ENCODE peak calls at places on chromosomes 2 and 18, in five cellular contexts. J, H, M, Y and L are unnamed samples.

GRCh38 chr18:22302152-22302551 is 115.6 kb downstream of the CTAGE1 start:
- DNase-seq in Y (no peak), H (no peak), J (no peak), M (no peak), L (no peak)

GRCh38 chr2:30948857-30949256 is 141.6 kb upstream of the CAPN13 start:
- DNase-seq in H (no peak), M (no peak), Y (no peak), J (no peak), L (no peak)

GRCh38 chr2:147913701-147914480 is 69.1 kb downstream of the ACVR2A start:
- DNase-seq in J (peak; percentile 4), H (no peak), M (no peak), Y (no peak), L (no peak)

GRCh38 chr2:159856760-159857159 is 58.8 kb upstream of the CD302 start:
- DNase-seq in J (no peak), H (peak; percentile 34), Y (no peak), M (no peak), L (no peak)

GRCh38 chr2:160232905-160233475 is 32.9 kb upstream of the ITGB6 start:
- DNase-seq in Y (no peak), H (no peak), M (no peak), J (peak; percentile 69), L (no peak)

GRCh38 chr2:64768426-64769033 is 114.8 kb upstream of the SERTAD2 start:
- DNase-seq in J (no peak), M (no peak), H (no peak), Y (no peak), L (no peak)

GRCh38 chr18:55847960-55848359 is 260.0 kb upstream of the TCF4 start:
- DNase-seq in M (no peak), H (no peak), J (no peak), Y (no peak), L (no peak)

GRCh38 chr18:70047931-70048603 is 100.4 kb upstream of the CD226 start:
- DNase-seq in H (no peak), M (no peak), Y (no peak), J (peak; percentile 36), L (no peak)

GRCh38 chr2:169001116-169001815 is 29.9 kb downstream of the ABCB11 start:
- DNase-seq in M (no peak), J (no peak), H (no peak), Y (no peak), L (no peak)

GRCh38 chr2:234912437-234912836 is 39.4 kb upstream of the SH3BP4 start:
- DNase-seq in H (no peak), J (no peak), M (no peak), Y (no peak), L (no peak)

GRCh38 chr18:75104483-75104882 is 104.5 kb downstream of the PTGR3 start:
- DNase-seq in Y (no peak), J (no peak), M (no peak), H (no peak), L (no peak)

GRCh38 chr2:121689356-121689755 is 40.1 kb upstream of the CLASP1 start:
- DNase-seq in Y (no peak), M (no peak), J (peak; percentile 69), H (peak; percentile 58), L (no peak)

GRCh38 chr2:98474979-98475632 is 30.4 kb downstream of the INPP4A start:
- DNase-seq in J (no peak), M (no peak), H (no peak), Y (no peak), L (no peak)

GRCh38 chr2:98477506-98477905 is 32.8 kb downstream of the INPP4A start:
- DNase-seq in J (no peak), Y (no peak), H (no peak), M (no peak), L (no peak)

GRCh38 chr2:98478088-98478551 is 33.5 kb downstream of the INPP4A start:
- DNase-seq in M (no peak), J (no peak), Y (no peak), H (no peak), L (no peak)

GRCh38 chr2:98476192-98476868 is 31.7 kb downstream of the INPP4A start:
- DNase-seq in J (peak; percentile 54), M (no peak), Y (no peak), H (no peak), L (no peak)

GRCh38 chr2:98477036-98477435 is 32.4 kb downstream of the INPP4A start:
- DNase-seq in H (no peak), J (no peak), M (no peak), Y (no peak), L (no peak)
- H3K4me1 ChIP-seq in H (peaks cover 23% of the 10 kb centered on the region), J (peaks cover 12% of the 10 kb centered on the region), M (peaks cover 3% of the 10 kb centered on the region), Y (peaks cover 20% of the 10 kb centered on the region), L (peaks cover 98% of the 10 kb centered on the region)

DNA sequence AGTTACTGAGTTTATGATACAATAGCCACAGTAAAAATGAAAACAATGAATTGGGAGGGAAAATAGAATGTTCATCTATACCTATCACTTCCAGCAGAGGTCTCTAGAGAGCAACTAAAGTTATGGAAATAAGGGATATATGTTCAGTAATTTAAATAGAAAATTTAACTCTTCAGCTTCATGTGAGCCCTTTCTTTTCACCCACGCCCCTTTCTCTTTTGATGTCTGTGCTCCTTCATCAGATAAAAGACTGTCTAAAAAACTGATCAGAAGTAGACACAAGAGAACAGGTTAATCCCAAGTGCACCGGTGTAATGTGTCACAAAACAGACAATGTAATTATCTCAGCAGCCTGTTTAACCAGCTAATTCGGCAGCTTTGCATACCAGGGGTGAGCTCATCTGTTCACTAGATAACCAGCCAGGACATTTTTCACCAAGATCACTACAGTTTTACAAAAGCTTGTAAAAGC is 238.5 kb upstream of the ERBB4 start:
- DNase-seq in H (peak; percentile 63), M (no peak), J (peak; percentile 46), Y (no peak), L (no peak)
- H3K36me3 ChIP-seq in H (no peaks in the 10 kb centered on the region), M (no peaks in the 10 kb centered on the region), J (no peaks in the 10 kb centered on the region), Y (no peaks in the 10 kb centered on the region), L (no peaks in the 10 kb centered on the region)

DNA sequence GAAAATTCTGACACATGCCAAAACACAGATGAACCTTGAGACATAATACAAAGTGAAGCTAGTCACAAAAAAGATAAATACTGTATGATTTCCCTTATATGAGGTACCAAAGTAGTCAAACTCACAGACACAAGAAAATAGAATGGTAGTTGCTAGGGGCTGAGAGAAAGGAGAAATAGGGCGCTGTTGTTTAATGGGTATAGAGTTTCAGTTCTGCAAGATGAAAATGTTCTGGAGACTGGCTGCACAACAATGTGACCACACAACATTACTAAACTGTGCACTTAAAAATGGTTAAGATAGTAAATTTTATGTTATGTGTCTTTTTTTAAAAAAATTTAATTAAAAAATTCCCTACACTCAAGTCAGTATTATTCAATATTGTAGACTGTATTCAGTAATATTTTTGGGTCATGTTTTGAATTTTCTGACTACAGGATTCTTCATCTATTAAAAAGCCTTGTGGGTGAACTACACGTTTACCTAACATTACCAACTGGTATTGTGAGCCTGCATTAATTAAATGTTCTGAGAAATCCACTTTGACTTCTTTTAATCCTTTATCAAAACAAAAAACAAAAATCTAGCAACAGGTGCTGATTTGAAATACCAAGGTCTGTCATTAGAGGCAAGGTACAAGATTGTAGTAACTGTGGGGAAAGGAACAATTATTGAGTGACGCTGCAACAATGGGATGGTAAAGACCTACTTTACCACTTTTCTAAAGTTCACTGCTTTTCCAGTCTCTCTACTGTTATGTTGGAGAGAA is 140.8 kb upstream of the ZFP36L2 start:
- DNase-seq in Y (no peak), M (no peak), H (no peak), J (no peak), L (no peak)
- H3K4me1 ChIP-seq in Y (no peaks in the 10 kb centered on the region), M (no peaks in the 10 kb centered on the region), H (no peaks in the 10 kb centered on the region), J (peaks cover 2% of the 10 kb centered on the region), L (no peaks in the 10 kb centered on the region)

DNA sequence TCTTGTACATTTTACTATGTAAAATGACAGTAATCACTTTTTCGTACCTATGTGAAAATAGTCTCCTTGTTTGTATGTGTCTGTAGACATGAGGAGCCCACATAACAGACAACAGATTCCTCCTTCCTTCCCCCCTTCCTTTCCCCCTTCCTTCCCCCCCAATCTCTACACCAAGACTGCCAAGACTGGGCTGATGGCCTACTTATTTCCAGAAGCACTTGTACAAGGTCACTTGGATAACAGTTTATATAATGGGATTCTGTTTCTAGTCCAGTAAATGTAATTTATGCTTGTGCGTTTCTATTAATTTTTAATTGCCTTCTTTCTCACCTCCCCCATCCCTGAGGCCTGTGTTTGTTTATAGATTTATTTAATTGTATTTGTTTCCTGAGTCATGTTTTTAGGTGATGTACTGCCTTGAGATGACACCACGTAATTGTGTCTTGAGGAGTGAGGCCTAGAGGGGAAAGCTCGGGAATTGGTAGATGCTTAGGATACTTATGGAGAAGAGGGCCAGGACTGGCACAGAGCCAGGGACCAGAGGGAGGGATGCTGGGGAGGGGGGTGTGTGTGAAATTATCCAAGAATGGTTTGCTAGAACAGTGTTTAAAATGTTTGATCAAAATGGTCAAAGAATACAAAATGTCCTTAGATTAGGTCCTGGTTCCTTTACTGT is 12.3 kb downstream of the B3GNT2 start:
- DNase-seq in J (no peak), M (no peak), H (no peak), Y (no peak), L (no peak)
- H3K36me3 ChIP-seq in J (no peaks in the 10 kb centered on the region), M (no peaks in the 10 kb centered on the region), H (no peaks in the 10 kb centered on the region), Y (no peaks in the 10 kb centered on the region), L (no peaks in the 10 kb centered on the region)

GRCh38 chr2:85740193-85740592 is 13.6 kb upstream of the ATOH8 start:
- DNase-seq in M (no peak), Y (no peak), J (no peak), H (no peak), L (no peak)
- H3K4me1 ChIP-seq in M (peaks cover 18% of the 10 kb centered on the region), Y (peaks cover 30% of the 10 kb centered on the region), J (peaks cover 41% of the 10 kb centered on the region), H (no peaks in the 10 kb centered on the region), L (no peaks in the 10 kb centered on the region)

DNA sequence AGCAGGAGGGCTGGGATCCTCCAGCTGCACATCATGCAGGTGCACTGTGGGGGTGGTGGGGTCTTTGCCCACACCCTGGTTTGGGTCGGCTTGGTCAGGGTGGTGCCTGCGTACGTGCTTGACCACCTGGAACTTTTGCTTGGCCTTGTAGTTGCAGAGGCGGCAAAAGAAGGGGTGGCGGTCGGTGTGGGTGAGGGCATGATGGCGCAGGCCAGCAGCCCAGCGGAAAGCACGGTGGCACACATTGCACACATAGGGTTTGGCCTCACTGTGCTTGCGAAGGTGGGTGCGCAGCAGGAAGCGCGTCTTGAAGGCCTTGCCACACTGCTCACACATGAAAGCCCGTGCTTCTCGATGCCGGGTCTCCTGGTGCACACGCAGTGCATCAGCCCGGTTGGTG is 21.1 kb downstream of the ZNF142 start:
- DNase-seq in Y (no peak), H (no peak), M (no peak), J (no peak), L (no peak)
- H3K36me3 ChIP-seq in Y (peaks cover 62% of the 10 kb centered on the region), H (peaks cover 34% of the 10 kb centered on the region), M (peaks cover 31% of the 10 kb centered on the region), J (peaks cover 64% of the 10 kb centered on the region), L (peaks cover 54% of the 10 kb centered on the region)

DNA sequence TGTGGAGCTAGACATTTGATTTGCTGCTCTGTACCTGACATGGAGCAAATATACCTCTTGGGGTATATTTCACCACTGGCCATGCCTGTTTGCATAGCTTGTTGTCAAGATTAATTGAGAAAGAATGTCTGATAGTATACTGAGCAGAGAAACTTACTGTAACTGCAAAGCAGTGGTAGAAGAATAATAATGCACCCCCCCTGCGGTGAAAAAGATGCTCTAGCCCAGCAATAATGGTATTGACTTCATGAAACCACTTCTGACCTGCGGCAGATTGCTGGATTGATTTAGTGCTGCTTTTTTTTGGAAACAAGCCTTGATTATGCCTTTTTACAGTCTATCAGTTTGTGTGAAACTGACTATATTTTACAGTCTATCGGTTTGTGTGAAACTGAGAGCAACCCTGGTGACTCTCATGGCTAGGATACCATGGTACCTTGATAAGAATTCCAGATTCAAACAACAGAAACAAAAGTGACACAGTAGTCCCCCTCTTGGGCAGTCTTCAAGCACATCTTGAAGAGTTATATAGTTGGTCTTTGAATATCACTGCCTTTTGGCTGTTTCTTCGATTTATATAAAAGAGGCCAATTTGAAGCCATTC is 102.4 kb downstream of the FMNL2 start:
- DNase-seq in Y (no peak), H (no peak), M (no peak), J (no peak), L (no peak)
- H3K4me1 ChIP-seq in Y (peaks cover 6% of the 10 kb centered on the region), H (peaks cover 33% of the 10 kb centered on the region), M (no peaks in the 10 kb centered on the region), J (no peaks in the 10 kb centered on the region), L (no peaks in the 10 kb centered on the region)